ENCODE peak calls at places on chromosomes 1 and 21, in six cellular contexts. I is HuH-7.5; P is CD4-positive, alpha-beta T cell; V is activated CD8-positive, alpha-beta memory T cell treated with anti-CD3 and anti-CD28 coated beads for 24 hours; W is left cardiac atrium; L is head of caudate nucleus. A is an unnamed sample.

GRCh38 chr1:18881642-18882431 is 20.5 kb downstream of the ALDH4A1 start:
- DNase-seq in I (no peak), P (no peak), V (no peak), W (no peak), L (no peak), A (no peak)

GRCh38 chr1:152697701-152698600 is at the start of gene LCE2A:
- DNase-seq in I (no peak), P (no peak), V (no peak), W (no peak), L (no peak), A (no peak)

GRCh38 chr21:29181799-29182470 is 51.5 kb downstream of the MAP3K7CL start:
- DNase-seq in I (peak), P (no peak), V (no peak), W (no peak), L (no peak), A (no peak)

GRCh38 chr1:9181176-9181906 is 52.4 kb upstream of the GPR157 start:
- DNase-seq in I (peak), P (peak), V (peak), W (peak), L (peak), A (peak)

GRCh38 chr1:89873757-89874156 is 52.9 kb downstream of the LRRC8D start:
- DNase-seq in I (no peak), P (no peak), V (no peak), W (no peak), L (no peak), A (no peak)

GRCh38 chr1:95716550-95716949 is 482.5 kb downstream of the RWDD3 start:
- DNase-seq in I (no peak), P (no peak), V (no peak), W (no peak), L (no peak), A (no peak)

GRCh38 chr1:18101508-18101907 is 6.1 kb upstream of the IGSF21 start:
- DNase-seq in I (no peak), P (no peak), V (no peak), W (no peak), L (no peak), A (no peak)

GRCh38 chr1:59596432-59596831 is 218.3 kb upstream of the HOOK1 start:
- DNase-seq in I (no peak), P (no peak), V (no peak), W (peak), L (no peak), A (no peak)

GRCh38 chr1:200558866-200559459 is 61.6 kb downstream of the KIF14 start:
- DNase-seq in I (peak), P (no peak), V (no peak), W (no peak), L (peak), A (no peak)

A was measured in T-helper 9 cell.